ENCODE peak calls at places on chromosome 7, in ten cellular contexts. Y is NCI-H1092 treated with DMSO at 0.1 percent for 48 hours; L is AG08395; A is OCI-M1; O is Panc1; U is H4; Z is tibial nerve; W is MG63; H is ureter; F is stimulated activated CD4-positive, alpha-beta T cell treated with anti-CD3 and anti-CD28 coated beads, Interleukin-4, amount 100 ng/mL, for 24 hours. K is an unnamed sample.

GRCh38 chr7:74344128-74344496 is 54.9 kb downstream of the CLIP2 start:
- DNase-seq in Y (no peak), L (no peak), A (no peak), O (no peak), U (no peak), Z (no peak), W (peak), H (no peak), F (no peak), K (no peak)

GRCh38 chr7:91883676-91884362 is 3.3 kb upstream of the MTERF1 start:
- DNase-seq in Y (no peak), L (no peak), A (peak), O (no peak), U (peak), Z (no peak), W (no peak), H (no peak), F (no peak), K (no peak)

GRCh38 chr7:22675436-22675835 is 51.6 kb upstream of the IL6 start:
- DNase-seq in Y (no peak), L (no peak), A (no peak), O (no peak), U (no peak), Z (no peak), W (peak), H (peak), F (no peak), K (no peak)

GRCh38 chr7:30463400-30464145 is 15.0 kb downstream of the NOD1 start:
- DNase-seq in Y (no peak), L (no peak), A (no peak), O (no peak), U (no peak), Z (no peak), W (no peak), H (no peak), F (no peak), K (no peak)

GRCh38 chr7:101542527-101543241 is 86.4 kb downstream of the MYL10 start:
- DNase-seq in Y (peak), L (no peak), A (peak), O (peak), U (no peak), Z (peak), W (peak), H (peak), F (peak), K (peak)

GRCh38 chr7:1696671-1697498 is 26.8 kb downstream of the ELFN1 start:
- DNase-seq in Y (no peak), L (no peak), A (no peak), O (no peak), U (no peak), Z (no peak), W (no peak), H (peak), F (no peak), K (no peak)

GRCh38 chr7:34497153-34497777 is 160.8 kb upstream of the NPSR1 start:
- DNase-seq in Y (no peak), L (no peak), A (no peak), O (no peak), U (no peak), Z (no peak), W (no peak), H (no peak), F (no peak), K (no peak)

GRCh38 chr7:133822001-133822641 is 305.0 kb upstream of the LRGUK start:
- DNase-seq in Y (no peak), L (no peak), A (no peak), O (no peak), U (no peak), Z (no peak), W (no peak), H (no peak), F (no peak), K (no peak)

GRCh38 chr7:73703985-73704639 is 15.4 kb downstream of the STX1A start:
- DNase-seq in Y (no peak), L (peak), A (no peak), O (no peak), U (no peak), Z (no peak), W (no peak), H (peak), F (peak), K (peak)

GRCh38 chr7:106045592-106045991 is 66.5 kb downstream of the SYPL1 start:
- DNase-seq in Y (no peak), L (no peak), A (no peak), O (no peak), U (no peak), Z (no peak), W (no peak), H (no peak), F (no peak), K (no peak)

GRCh38 chr7:45888185-45888992 is at the start of gene IGFBP1:
- DNase-seq in Y (peak), L (peak), A (no peak), O (no peak), U (no peak), Z (no peak), W (no peak), H (no peak), F (no peak), K (no peak)

GRCh38 chr7:116097365-116098009 is 66.9 kb upstream of the TFEC start:
- DNase-seq in Y (no peak), L (peak), A (peak), O (peak), U (peak), Z (no peak), W (peak), H (no peak), F (no peak), K (no peak)

GRCh38 chr7:2692543-2692942 is 4.5 kb downstream of the AMZ1 start:
- DNase-seq in Y (no peak), L (no peak), A (no peak), O (no peak), U (no peak), Z (no peak), W (no peak), H (no peak), F (no peak), K (no peak)

K was measured in mucosa of gallbladder.